ENCODE peak calls at places on chromosomes 11 and 22, in six cellular contexts. One of them, this sample, is unnamed. For H3K4me1, the result is how much of the 10 kb centered on the place peaks cover.

GRCh38 chr11:18748766-18749375 is 22.9 kb upstream of the IGSF22 start:
- DNase-seq in fibroblast of lung: peak
- DNase-seq in left ventricle myocardium inferior: no peak
- DNase-seq in CD8-positive, alpha-beta T cell: no peak
- DNase-seq in K562: no peak
- DNase-seq in cardiac muscle cell: peak
- DNase-seq in this sample: no peak

GRCh38 chr11:910589-911030 is at the start of gene CHID1:
- DNase-seq in fibroblast of lung: peak
- DNase-seq in left ventricle myocardium inferior: peak
- DNase-seq in CD8-positive, alpha-beta T cell: peak
- DNase-seq in K562: peak
- DNase-seq in cardiac muscle cell: peak
- DNase-seq in this sample: peak

GRCh38 chr22:47452184-47452583 is 689.7 kb downstream of the TBC1D22A start:
- DNase-seq in fibroblast of lung: no peak
- DNase-seq in left ventricle myocardium inferior: no peak
- DNase-seq in CD8-positive, alpha-beta T cell: no peak
- DNase-seq in K562: peak
- DNase-seq in cardiac muscle cell: no peak
- DNase-seq in this sample: no peak

GRCh38 chr11:106131998-106132397 is 54.5 kb downstream of the AASDHPPT start:
- DNase-seq in fibroblast of lung: no peak
- DNase-seq in left ventricle myocardium inferior: no peak
- DNase-seq in CD8-positive, alpha-beta T cell: no peak
- DNase-seq in K562: no peak
- DNase-seq in cardiac muscle cell: no peak
- DNase-seq in this sample: no peak

GRCh38 chr11:75291741-75292140 is 51.2 kb downstream of the TPBGL start:
- DNase-seq in fibroblast of lung: no peak
- DNase-seq in left ventricle myocardium inferior: no peak
- DNase-seq in CD8-positive, alpha-beta T cell: no peak
- DNase-seq in K562: no peak
- DNase-seq in cardiac muscle cell: no peak
- DNase-seq in this sample: no peak

GRCh38 chr22:44192811-44193536 is 12.2 kb downstream of the PARVG start:
- DNase-seq in fibroblast of lung: no peak
- DNase-seq in left ventricle myocardium inferior: no peak
- DNase-seq in CD8-positive, alpha-beta T cell: no peak
- DNase-seq in K562: no peak
- DNase-seq in cardiac muscle cell: no peak
- DNase-seq in this sample: no peak

GRCh38 chr11:68352591-68352990 is 40.2 kb downstream of the LRP5 start:
- DNase-seq in fibroblast of lung: no peak
- DNase-seq in left ventricle myocardium inferior: no peak
- DNase-seq in CD8-positive, alpha-beta T cell: no peak
- DNase-seq in K562: no peak
- DNase-seq in cardiac muscle cell: no peak
- DNase-seq in this sample: no peak

GRCh38 chr11:91805293-91805692 is 419.3 kb upstream of the FAT3 start:
- DNase-seq in fibroblast of lung: peak
- DNase-seq in left ventricle myocardium inferior: no peak
- DNase-seq in CD8-positive, alpha-beta T cell: no peak
- DNase-seq in K562: no peak
- DNase-seq in cardiac muscle cell: no peak
- DNase-seq in this sample: no peak

GRCh38 chr11:63835156-63835540 is 3.8 kb upstream of the MARK2 start:
- DNase-seq in fibroblast of lung: no peak
- DNase-seq in left ventricle myocardium inferior: no peak
- DNase-seq in CD8-positive, alpha-beta T cell: no peak
- DNase-seq in K562: no peak
- DNase-seq in cardiac muscle cell: no peak
- DNase-seq in this sample: peak

GRCh38 chr22:24506802-24507438 is 11.8 kb downstream of the UPB1 start:
- DNase-seq in fibroblast of lung: peak
- DNase-seq in left ventricle myocardium inferior: no peak
- DNase-seq in CD8-positive, alpha-beta T cell: no peak
- DNase-seq in K562: no peak
- DNase-seq in cardiac muscle cell: no peak
- DNase-seq in this sample: no peak

GRCh38 chr22:50317178-50317577 is 9.6 kb downstream of the DENND6B start:
- DNase-seq in fibroblast of lung: no peak
- DNase-seq in left ventricle myocardium inferior: no peak
- DNase-seq in CD8-positive, alpha-beta T cell: no peak
- DNase-seq in K562: no peak
- DNase-seq in cardiac muscle cell: no peak
- DNase-seq in this sample: no peak

GRCh38 chr11:46361283-46362145 is 14.3 kb downstream of the DGKZ start:
- DNase-seq in fibroblast of lung: peak
- DNase-seq in left ventricle myocardium inferior: peak
- DNase-seq in CD8-positive, alpha-beta T cell: peak
- DNase-seq in K562: peak
- DNase-seq in cardiac muscle cell: peak
- DNase-seq in this sample: peak

GRCh38 chr11:118602331-118602730 is 5.1 kb upstream of the PHLDB1 start:
- DNase-seq in fibroblast of lung: no peak
- DNase-seq in left ventricle myocardium inferior: peak
- DNase-seq in CD8-positive, alpha-beta T cell: no peak
- DNase-seq in K562: no peak
- DNase-seq in cardiac muscle cell: peak
- DNase-seq in this sample: peak

GRCh38 chr22:38952382-38952993 is 4.9 kb upstream of the APOBEC3A start:
- DNase-seq in fibroblast of lung: no peak
- DNase-seq in left ventricle myocardium inferior: no peak
- DNase-seq in CD8-positive, alpha-beta T cell: no peak
- DNase-seq in K562: no peak
- DNase-seq in cardiac muscle cell: no peak
- DNase-seq in this sample: no peak

GRCh38 chr11:68818181-68818580 is 23.5 kb downstream of the CPT1A start:
- DNase-seq in fibroblast of lung: no peak
- DNase-seq in left ventricle myocardium inferior: no peak
- DNase-seq in CD8-positive, alpha-beta T cell: no peak
- DNase-seq in K562: no peak
- DNase-seq in cardiac muscle cell: no peak
- DNase-seq in this sample: no peak

GRCh38 chr11:88293931-88294330 is 43.6 kb downstream of the CTSC start:
- DNase-seq in fibroblast of lung: peak
- DNase-seq in left ventricle myocardium inferior: no peak
- DNase-seq in CD8-positive, alpha-beta T cell: no peak
- DNase-seq in K562: no peak
- DNase-seq in cardiac muscle cell: no peak
- DNase-seq in this sample: no peak

GRCh38 chr22:42908082-42908746 is 51.1 kb upstream of the ARFGAP3 start:
- DNase-seq in fibroblast of lung: no peak
- DNase-seq in left ventricle myocardium inferior: no peak
- DNase-seq in CD8-positive, alpha-beta T cell: no peak
- DNase-seq in K562: no peak
- DNase-seq in cardiac muscle cell: no peak
- DNase-seq in this sample: no peak

GRCh38 chr11:31757245-31757835 is 53.8 kb downstream of the PAX6 start:
- DNase-seq in fibroblast of lung: peak
- DNase-seq in left ventricle myocardium inferior: no peak
- DNase-seq in CD8-positive, alpha-beta T cell: no peak
- DNase-seq in K562: no peak
- DNase-seq in cardiac muscle cell: peak
- DNase-seq in this sample: no peak

GRCh38 chr11:58060939-58061672 is 30.4 kb downstream of the OR6Q1 start:
- DNase-seq in fibroblast of lung: peak
- DNase-seq in left ventricle myocardium inferior: no peak
- DNase-seq in CD8-positive, alpha-beta T cell: no peak
- DNase-seq in K562: no peak
- DNase-seq in cardiac muscle cell: peak
- DNase-seq in this sample: no peak

GRCh38 chr11:102780491-102780918 is at the start of gene MMP10:
- DNase-seq in fibroblast of lung: peak
- DNase-seq in left ventricle myocardium inferior: no peak
- DNase-seq in CD8-positive, alpha-beta T cell: no peak
- DNase-seq in K562: no peak
- DNase-seq in cardiac muscle cell: peak
- DNase-seq in this sample: no peak

GRCh38 chr11:33478111-33478573 is 221.0 kb downstream of the HIPK3 start:
- DNase-seq in fibroblast of lung: no peak
- DNase-seq in left ventricle myocardium inferior: no peak
- DNase-seq in CD8-positive, alpha-beta T cell: no peak
- DNase-seq in K562: no peak
- DNase-seq in cardiac muscle cell: no peak
- DNase-seq in this sample: no peak

GRCh38 chr11:69920500-69921428 is 101.5 kb upstream of the FGF3 start:
- DNase-seq in fibroblast of lung: no peak
- DNase-seq in left ventricle myocardium inferior: no peak
- DNase-seq in CD8-positive, alpha-beta T cell: no peak
- DNase-seq in K562: no peak
- DNase-seq in cardiac muscle cell: no peak
- DNase-seq in this sample: peak

GRCh38 chr22:41217553-41218157 is 12.5 kb downstream of the L3MBTL2 start:
- DNase-seq in fibroblast of lung: peak
- DNase-seq in left ventricle myocardium inferior: peak
- DNase-seq in CD8-positive, alpha-beta T cell: no peak
- DNase-seq in K562: no peak
- DNase-seq in cardiac muscle cell: peak
- DNase-seq in this sample: peak

GRCh38 chr22:19876314-19876940 is 21.8 kb upstream of the GNB1L start:
- DNase-seq in fibroblast of lung: no peak
- DNase-seq in left ventricle myocardium inferior: peak
- DNase-seq in CD8-positive, alpha-beta T cell: no peak
- DNase-seq in K562: no peak
- DNase-seq in cardiac muscle cell: no peak
- DNase-seq in this sample: peak

GRCh38 chr22:17907731-17908051 is 116.7 kb downstream of the MICAL3 start:
- DNase-seq in fibroblast of lung: no peak
- DNase-seq in left ventricle myocardium inferior: no peak
- DNase-seq in CD8-positive, alpha-beta T cell: no peak
- DNase-seq in K562: no peak
- DNase-seq in cardiac muscle cell: peak
- DNase-seq in this sample: no peak
- H3K4me1 ChIP-seq in fibroblast of lung: under half
- H3K4me1 ChIP-seq in left ventricle myocardium inferior: half or more
- H3K4me1 ChIP-seq in CD8-positive, alpha-beta T cell: under half
- H3K4me1 ChIP-seq in K562: under half
- H3K4me1 ChIP-seq in cardiac muscle cell: half or more
- H3K4me1 ChIP-seq in this sample: half or more

GRCh38 chr22:30262112-30262511 is 4.5 kb downstream of the OSM start:
- DNase-seq in fibroblast of lung: no peak
- DNase-seq in left ventricle myocardium inferior: no peak
- DNase-seq in CD8-positive, alpha-beta T cell: no peak
- DNase-seq in K562: no peak
- DNase-seq in cardiac muscle cell: no peak
- DNase-seq in this sample: no peak

GRCh38 chr22:30262917-30263741 is 3.5 kb downstream of the OSM start:
- DNase-seq in fibroblast of lung: peak
- DNase-seq in left ventricle myocardium inferior: peak
- DNase-seq in CD8-positive, alpha-beta T cell: peak
- DNase-seq in K562: peak
- DNase-seq in cardiac muscle cell: peak
- DNase-seq in this sample: peak

GRCh38 chr22:30265851-30266444 is 703 bp downstream of the OSM start:
- DNase-seq in fibroblast of lung: no peak
- DNase-seq in left ventricle myocardium inferior: peak
- DNase-seq in CD8-positive, alpha-beta T cell: peak
- DNase-seq in K562: peak
- DNase-seq in cardiac muscle cell: no peak
- DNase-seq in this sample: peak

GRCh38 chr22:30265131-30265720 is 1.4 kb downstream of the OSM start:
- DNase-seq in fibroblast of lung: no peak
- DNase-seq in left ventricle myocardium inferior: no peak
- DNase-seq in CD8-positive, alpha-beta T cell: no peak
- DNase-seq in K562: no peak
- DNase-seq in cardiac muscle cell: no peak
- DNase-seq in this sample: no peak

GRCh38 chr22:30263883-30264282 is 2.8 kb downstream of the OSM start:
- DNase-seq in fibroblast of lung: no peak
- DNase-seq in left ventricle myocardium inferior: no peak
- DNase-seq in CD8-positive, alpha-beta T cell: no peak
- DNase-seq in K562: no peak
- DNase-seq in cardiac muscle cell: no peak
- DNase-seq in this sample: no peak
- H3K4me1 ChIP-seq in fibroblast of lung: under half
- H3K4me1 ChIP-seq in left ventricle myocardium inferior: under half
- H3K4me1 ChIP-seq in CD8-positive, alpha-beta T cell: under half
- H3K4me1 ChIP-seq in K562: under half
- H3K4me1 ChIP-seq in cardiac muscle cell: under half
- H3K4me1 ChIP-seq in this sample: under half

GRCh38 chr11:12135185-12135584 is 24.8 kb downstream of the MICAL2 start:
- DNase-seq in fibroblast of lung: no peak
- DNase-seq in left ventricle myocardium inferior: no peak
- DNase-seq in CD8-positive, alpha-beta T cell: no peak
- DNase-seq in K562: no peak
- DNase-seq in cardiac muscle cell: no peak
- DNase-seq in this sample: no peak

GRCh38 chr11:12131943-12132789 is 21.8 kb downstream of the MICAL2 start:
- DNase-seq in fibroblast of lung: no peak
- DNase-seq in left ventricle myocardium inferior: no peak
- DNase-seq in CD8-positive, alpha-beta T cell: no peak
- DNase-seq in K562: no peak
- DNase-seq in cardiac muscle cell: no peak
- DNase-seq in this sample: no peak

GRCh38 chr11:12134239-12134590 is 23.8 kb downstream of the MICAL2 start:
- DNase-seq in fibroblast of lung: no peak
- DNase-seq in left ventricle myocardium inferior: no peak
- DNase-seq in CD8-positive, alpha-beta T cell: no peak
- DNase-seq in K562: no peak
- DNase-seq in cardiac muscle cell: no peak
- DNase-seq in this sample: no peak

GRCh38 chr11:12132790-12133145 is 22.4 kb downstream of the MICAL2 start:
- DNase-seq in fibroblast of lung: no peak
- DNase-seq in left ventricle myocardium inferior: no peak
- DNase-seq in CD8-positive, alpha-beta T cell: no peak
- DNase-seq in K562: no peak
- DNase-seq in cardiac muscle cell: no peak
- DNase-seq in this sample: no peak

DNA sequence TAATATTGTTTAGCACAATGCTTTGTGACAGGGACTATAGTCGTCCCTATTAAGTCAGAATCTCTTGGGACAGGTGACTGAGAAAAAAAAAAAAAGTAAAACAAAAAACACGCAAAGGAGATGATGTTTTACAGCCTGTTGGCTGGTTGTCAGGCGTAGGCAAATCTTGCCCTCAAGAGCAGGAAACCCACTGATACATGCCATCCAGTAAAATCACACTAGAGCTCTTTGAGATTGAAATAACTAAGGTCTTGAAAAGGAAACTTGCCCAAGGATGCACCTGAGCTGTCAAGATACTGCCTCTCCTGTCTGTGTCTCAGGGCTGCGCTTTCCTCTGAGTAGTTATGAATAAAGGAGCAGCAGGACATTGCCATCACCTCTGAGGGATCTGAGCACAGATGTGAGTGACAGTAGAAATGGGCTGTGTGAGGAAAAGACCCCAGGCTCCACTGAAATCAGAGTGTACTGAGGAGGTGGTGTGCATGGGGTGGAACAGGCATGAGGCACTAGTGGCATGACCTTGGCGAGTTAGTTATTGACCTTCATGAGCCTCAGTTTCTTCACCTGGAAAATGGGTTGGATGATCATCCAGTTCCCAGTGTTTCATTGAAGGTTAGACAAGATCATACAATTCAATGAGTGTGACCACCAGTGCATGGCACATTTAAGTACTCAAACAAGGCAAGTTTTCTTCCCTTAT is 23.3 kb downstream of the MICAL2 start:
- DNase-seq in fibroblast of lung: no peak
- DNase-seq in left ventricle myocardium inferior: no peak
- DNase-seq in CD8-positive, alpha-beta T cell: no peak
- DNase-seq in K562: no peak
- DNase-seq in cardiac muscle cell: no peak
- DNase-seq in this sample: no peak
- H3K4me1 ChIP-seq in fibroblast of lung: under half
- H3K4me1 ChIP-seq in left ventricle myocardium inferior: half or more
- H3K4me1 ChIP-seq in CD8-positive, alpha-beta T cell: under half
- H3K4me1 ChIP-seq in K562: under half
- H3K4me1 ChIP-seq in cardiac muscle cell: under half
- H3K4me1 ChIP-seq in this sample: under half

GRCh38 chr11:2898366-2899079 is 12.9 kb upstream of the CDKN1C start:
- DNase-seq in fibroblast of lung: peak
- DNase-seq in left ventricle myocardium inferior: peak
- DNase-seq in CD8-positive, alpha-beta T cell: peak
- DNase-seq in K562: no peak
- DNase-seq in cardiac muscle cell: peak
- DNase-seq in this sample: peak
- H3K4me1 ChIP-seq in fibroblast of lung: under half
- H3K4me1 ChIP-seq in left ventricle myocardium inferior: under half
- H3K4me1 ChIP-seq in CD8-positive, alpha-beta T cell: under half
- H3K4me1 ChIP-seq in K562: under half
- H3K4me1 ChIP-seq in cardiac muscle cell: under half
- H3K4me1 ChIP-seq in this sample: under half

This sample was measured in psoas muscle.